ENCODE peak calls at places on chromosomes 12 and 14, in five cellular contexts. L is caudate nucleus, X is HT-29, B is Peyer's patch, D is brain microvascular endothelial cell. U is an unnamed sample.

GRCh38 chr14:101494826-101495225 is 66.5 kb upstream of the DIO3 start:
- DNase-seq in L (no peak), X (no peak), B (peak), D (no peak), U (no peak)

GRCh38 chr12:132245521-132246101 is 83.8 kb downstream of the GALNT9 start:
- DNase-seq in L (no peak), X (no peak), B (no peak), D (no peak), U (no peak)

GRCh38 chr14:55626131-55626530 is 46.1 kb downstream of the KTN1 start:
- DNase-seq in L (no peak), X (no peak), B (no peak), D (no peak), U (no peak)

GRCh38 chr12:97168804-97169203 is 261.7 kb downstream of the NEDD1 start:
- DNase-seq in L (no peak), X (no peak), B (no peak), D (no peak), U (no peak)

GRCh38 chr12:46164186-46164585 is 104.7 kb downstream of the SLC38A1 start:
- DNase-seq in L (no peak), X (no peak), B (no peak), D (no peak), U (no peak)

GRCh38 chr14:104768437-104769323 is 15.7 kb downstream of the SIVA1 start:
- DNase-seq in L (peak), X (peak), B (peak), D (peak), U (peak)

GRCh38 chr12:97923546-97923945 is 460.9 kb downstream of the RMST start:
- DNase-seq in L (no peak), X (no peak), B (no peak), D (no peak), U (no peak)

GRCh38 chr12:22121224-22121623 is 75.2 kb downstream of the CMAS start:
- DNase-seq in L (no peak), X (peak), B (no peak), D (no peak), U (no peak)

GRCh38 chr12:24977060-24977459 is 28.2 kb upstream of the BCAT1 start:
- DNase-seq in L (no peak), X (no peak), B (no peak), D (no peak), U (no peak)

GRCh38 chr12:109939504-109939903 is 39.4 kb downstream of the TCHP start:
- DNase-seq in L (no peak), X (no peak), B (no peak), D (no peak), U (no peak)

GRCh38 chr14:105351410-105351809 is 36.9 kb downstream of the PACS2 start:
- DNase-seq in L (no peak), X (no peak), B (no peak), D (no peak), U (no peak)

GRCh38 chr14:103543721-103544626 is 15.0 kb downstream of the TRMT61A start:
- DNase-seq in L (peak), X (no peak), B (no peak), D (no peak), U (peak)

GRCh38 chr12:129549656-129550055 is 354.2 kb downstream of the TMEM132D start:
- DNase-seq in L (no peak), X (no peak), B (no peak), D (no peak), U (no peak)

GRCh38 chr12:47988073-47989022 is 15.9 kb downstream of the COL2A1 start:
- DNase-seq in L (no peak), X (no peak), B (peak), D (no peak), U (no peak)

GRCh38 chr14:103187911-103188310 is 64.7 kb downstream of the TNFAIP2 start:
- DNase-seq in L (no peak), X (no peak), B (peak), D (no peak), U (no peak)

GRCh38 chr14:90696728-90697127 is 119.5 kb downstream of the TTC7B start:
- DNase-seq in L (no peak), X (no peak), B (no peak), D (no peak), U (no peak)

GRCh38 chr12:129827985-129828384 is 75.8 kb downstream of the TMEM132D start:
- DNase-seq in L (no peak), X (no peak), B (no peak), D (no peak), U (no peak)

GRCh38 chr12:49279706-49280159 is 14.9 kb downstream of the TUBA1C start:
- DNase-seq in L (no peak), X (no peak), B (no peak), D (no peak), U (no peak)

U was measured in hippocampal formation.